ENCODE peak calls at places on chromosomes 2 and 18, in eight cellular contexts. M is OCI-LY7, Y is breast epithelium, F is HL-60, E is pancreas, S is fibroblast of mammary gland, A is epithelial cell of proximal tubule, U is uterus. X is an unnamed sample.

GRCh38 chr2:29314816-29315571 is 199.8 kb downstream of the CLIP4 start:
- DNase-seq in E (no peak), F (no peak), Y (no peak), A (no peak), U (no peak), M (peak; percentile 23), S (no peak), X (no peak)

GRCh38 chr2:104769096-104769495 is 84.8 kb upstream of the POU3F3 start:
- DNase-seq in Y (no peak), S (peak; percentile 49), U (no peak), A (peak; percentile 86), F (no peak), M (no peak), E (no peak), X (no peak)

GRCh38 chr2:30400151-30400954 is 46.7 kb upstream of the LCLAT1 start:
- DNase-seq in U (no peak), F (no peak), S (no peak), A (no peak), Y (no peak), M (no peak), E (no peak), X (no peak)

GRCh38 chr18:61679836-61680235 is 213.0 kb downstream of the RNF152 start:
- DNase-seq in A (no peak), E (no peak), Y (no peak), S (no peak), M (no peak), F (no peak), U (no peak), X (no peak)

GRCh38 chr18:27428716-27429475 is 243.8 kb upstream of the CHST9 start:
- DNase-seq in M (no peak), Y (no peak), S (no peak), U (no peak), A (peak; percentile 86), F (no peak), E (no peak), X (no peak)

GRCh38 chr2:85446296-85447221 is 28.0 kb downstream of the SH2D6 start:
- DNase-seq in Y (no peak), S (no peak), A (no peak), U (no peak), E (no peak), M (no peak), F (no peak), X (no peak)

GRCh38 chr2:8475349-8476045 is 206.4 kb upstream of the ID2 start:
- DNase-seq in E (peak; percentile 44), F (no peak), Y (no peak), S (no peak), U (no peak), M (peak; percentile 89), A (no peak), X (no peak)

GRCh38 chr2:202541137-202541536 is 93.6 kb upstream of the FAM117B start:
- DNase-seq in E (no peak), F (no peak), Y (no peak), A (no peak), U (no peak), M (no peak), S (no peak), X (no peak)

GRCh38 chr2:231370749-231371429 is 24.6 kb upstream of the B3GNT7 start:
- DNase-seq in M (no peak), A (no peak), U (no peak), F (no peak), S (no peak), Y (no peak), E (no peak), X (no peak)

GRCh38 chr2:45274190-45274926 is 265.1 kb upstream of the SIX2 start:
- DNase-seq in U (no peak), S (no peak), M (no peak), Y (no peak), A (no peak), E (peak; percentile 76), F (no peak), X (peak; percentile 64)

GRCh38 chr2:128374001-128374710 is 55.5 kb upstream of the HS6ST1 start:
- DNase-seq in U (peak; percentile 12), F (no peak), M (no peak), S (peak; percentile 35), E (peak; percentile 47), A (no peak), Y (peak; percentile 83), X (no peak)

GRCh38 chr2:111534816-111535803 is 348.9 kb downstream of the ANAPC1 start:
- DNase-seq in S (peak; percentile 50), A (peak; percentile 53), M (no peak), U (peak; percentile 29), E (no peak), Y (no peak), F (no peak), X (no peak)

GRCh38 chr18:2889761-2890192 is 43.0 kb downstream of the EMILIN2 start:
- DNase-seq in A (no peak), E (no peak), F (no peak), S (no peak), U (no peak), Y (no peak), M (no peak), X (no peak)

GRCh38 chr2:128388414-128389032 is 69.9 kb upstream of the HS6ST1 start:
- DNase-seq in U (no peak), M (no peak), Y (no peak), A (no peak), F (no peak), E (peak; percentile 23), S (peak; percentile 37), X (no peak)

GRCh38 chr18:50306944-50307343 is 19.5 kb upstream of the CXXC1 start:
- DNase-seq in U (no peak), E (no peak), F (no peak), A (no peak), S (peak; percentile 77), Y (no peak), M (no peak), X (no peak)

GRCh38 chr18:59779979-59780378 is 82.8 kb upstream of the CCBE1 start:
- DNase-seq in S (peak; percentile 77), M (no peak), E (no peak), Y (no peak), F (no peak), A (peak; percentile 30), U (no peak), X (no peak)

DNA sequence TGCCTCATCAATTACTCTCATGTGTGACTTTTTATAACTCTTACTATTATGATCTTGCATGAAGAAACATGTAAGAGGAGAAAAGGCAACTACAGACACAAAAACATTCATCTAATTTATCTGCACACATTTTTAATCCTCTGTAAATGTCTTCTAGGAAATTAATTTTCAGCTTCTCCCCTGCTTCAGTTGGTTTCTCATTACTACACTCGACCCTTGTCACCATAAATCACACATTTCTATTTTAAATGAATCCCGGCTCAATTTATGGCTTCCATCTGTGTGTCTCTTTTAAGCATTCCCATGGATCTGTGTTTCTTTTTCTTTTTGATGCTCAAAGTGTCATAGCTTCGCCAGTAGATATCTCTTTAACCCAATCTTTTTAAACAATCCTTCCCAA is 9.8 kb downstream of the SERPINB7 start:
- DNase-seq in U (no peak), F (no peak), M (no peak), A (no peak), S (peak; percentile 8), E (no peak), Y (no peak), X (no peak)
- TF ChIP-seq CTCF in U (no peak), F (no peak), M (no peak), A (no peak), S (no peak), E (no peak), Y (no peak), X (no peak)

DNA sequence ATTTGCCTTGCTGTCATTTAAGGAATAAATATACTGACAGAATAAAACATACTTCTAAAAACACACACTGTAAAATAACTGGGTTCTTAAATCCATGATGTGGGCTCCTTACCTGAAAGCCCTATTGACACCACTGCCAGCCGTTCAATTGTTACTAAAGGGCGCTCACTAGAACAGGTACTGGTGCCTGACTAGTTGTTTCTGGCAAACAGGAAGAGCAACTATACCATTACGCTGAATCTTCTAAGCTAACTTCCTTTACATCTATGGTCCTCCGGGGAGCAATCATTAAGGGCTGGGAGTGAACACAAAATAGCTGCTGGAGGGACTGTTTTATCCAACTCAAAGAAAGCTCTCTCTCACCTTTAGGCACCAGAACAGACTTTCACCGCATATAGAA is 88.1 kb downstream of the TMEM131 start:
- DNase-seq in S (no peak), E (no peak), A (no peak), U (no peak), M (peak; percentile 29), F (no peak), Y (no peak), X (no peak)
- H3K4me3 ChIP-seq in S (no peak overlapping the region), E (no peak overlapping the region), A (no peak overlapping the region), U (no peak overlapping the region), M (peak overlapping the region; percentile 44), F (no peak overlapping the region), Y (no peak overlapping the region), X (no peak overlapping the region)

GRCh38 chr2:223779877-223780276 is 57.5 kb downstream of the AP1S3 start:
- DNase-seq in F (no peak), A (no peak), E (no peak), Y (no peak), M (peak; percentile 81), U (no peak), S (peak; percentile 65), X (no peak)
- TF ChIP-seq CTCF in F (peak; percentile 4), A (peak; percentile 56), E (no peak), Y (no peak), M (peak; percentile 70), U (no peak), S (peak; percentile 51), X (peak; percentile 32)

GRCh38 chr2:55107428-55107827 is 57.2 kb upstream of the RTN4 start:
- DNase-seq in E (no peak), F (no peak), Y (no peak), A (no peak), U (no peak), M (no peak), S (peak; percentile 27), X (no peak)

GRCh38 chr2:55108456-55108855 is 58.2 kb upstream of the RTN4 start:
- DNase-seq in M (no peak), E (no peak), S (no peak), A (no peak), Y (no peak), F (no peak), U (no peak), X (no peak)

GRCh38 chr2:55111230-55111569 is 60.9 kb upstream of the RTN4 start:
- DNase-seq in Y (no peak), U (no peak), A (no peak), E (no peak), F (no peak), M (no peak), S (no peak), X (no peak)

GRCh38 chr2:55111570-55112228 is 61.4 kb upstream of the RTN4 start:
- DNase-seq in Y (no peak), M (no peak), S (peak; percentile 95), F (peak; percentile 96), E (no peak), U (peak; percentile 73), A (peak; percentile 9), X (no peak)

DNA sequence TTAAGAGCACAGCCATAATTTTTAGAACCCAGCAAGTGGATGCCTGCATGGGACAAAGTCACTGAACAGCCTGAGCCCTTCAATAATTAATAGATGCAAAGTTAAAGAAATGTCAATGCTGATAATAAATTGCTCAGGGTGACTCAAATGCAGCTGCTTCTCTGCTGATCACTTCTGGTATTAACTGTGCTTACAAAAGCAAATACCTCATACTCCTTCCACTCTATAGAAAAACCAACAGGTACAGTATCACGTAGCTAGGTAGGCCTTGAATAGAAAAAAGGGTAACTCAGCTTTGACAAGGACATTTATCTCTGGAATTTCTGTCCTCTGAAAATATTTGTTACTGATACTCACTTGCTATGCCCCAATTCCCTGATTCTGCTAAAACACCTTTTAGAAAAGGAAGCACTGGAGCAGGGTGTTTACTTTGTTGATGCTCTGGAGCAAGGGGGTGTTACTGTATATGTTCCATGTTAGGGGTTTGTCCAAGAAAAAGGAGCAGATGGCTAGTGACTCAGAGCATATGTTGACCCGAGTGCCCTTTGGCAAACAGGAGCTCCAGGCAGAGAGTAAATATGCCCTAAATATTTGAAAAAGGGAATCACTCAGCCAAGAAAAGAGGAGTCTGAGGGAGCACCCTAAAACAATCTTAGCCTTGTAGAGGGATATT is 59.1 kb upstream of the RTN4 start:
- DNase-seq in M (no peak), Y (no peak), F (no peak), S (peak; percentile 92), E (no peak), A (peak; percentile 52), U (no peak), X (no peak)
- H3K4me3 ChIP-seq in M (no peak overlapping the region), Y (no peak overlapping the region), F (no peak overlapping the region), S (no peak overlapping the region), E (no peak overlapping the region), A (no peak overlapping the region), U (no peak overlapping the region), X (no peak overlapping the region)